ENCODE peak calls at places on chromosomes 11 and 22, in nine cellular contexts. U, P, W, L, X, E, T, Q and I are unnamed samples.
A peak's percentile ranks its signal among the peaks of the same experiment; 100 is the strongest.

GRCh38 chr11:78042858-78043257 is 19.8 kb upstream of the KCTD14 start:
- DNase-seq in X (no peak), Q (no peak), U (no peak), L (no peak), E (no peak), P (no peak), T (no peak), W (no peak), I (no peak)

GRCh38 chr22:27716074-27716473 is 85.5 kb downstream of the MN1 start:
- DNase-seq in Q (no peak), E (no peak), P (no peak), L (no peak), T (no peak), W (no peak), X (no peak), U (no peak), I (no peak)

GRCh38 chr11:66852466-66853241 is 4.2 kb upstream of the LRFN4 start:
- DNase-seq in W (no peak), U (peak; percentile 72), Q (no peak), E (no peak), T (no peak), X (no peak), P (no peak), L (no peak), I (no peak)

GRCh38 chr11:71086687-71087258 is 165.6 kb downstream of the SHANK2 start:
- DNase-seq in X (peak; percentile 34), U (peak; percentile 37), T (no peak), W (no peak), L (no peak), Q (peak; percentile 33), E (peak; percentile 20), P (peak; percentile 80), I (no peak)

GRCh38 chr11:93888026-93888425 is 37.6 kb upstream of the VSTM5 start:
- DNase-seq in E (no peak), U (no peak), T (no peak), P (no peak), W (no peak), Q (no peak), X (no peak), L (no peak), I (no peak)

GRCh38 chr11:66007201-66007634 is 4.6 kb upstream of the CST6 start:
- DNase-seq in Q (no peak), T (no peak), E (no peak), P (no peak), U (no peak), W (no peak), X (no peak), L (no peak), I (no peak)

GRCh38 chr11:43830928-43831440 is 49.6 kb upstream of the ALKBH3 start:
- DNase-seq in Q (no peak), L (no peak), T (peak; percentile 64), E (peak; percentile 76), P (peak; percentile 77), W (peak; percentile 98), X (no peak), U (no peak), I (no peak)

GRCh38 chr11:12287009-12287373 is 90.4 kb upstream of the PARVA start:
- DNase-seq in W (peak; percentile 47), X (no peak), P (peak; percentile 9), T (no peak), E (no peak), Q (peak; percentile 38), U (peak; percentile 85), L (no peak), I (peak; percentile 32)

GRCh38 chr11:83793332-83793731 is 507.2 kb upstream of the CCDC90B start:
- DNase-seq in W (no peak), Q (no peak), X (no peak), L (no peak), T (no peak), U (no peak), E (no peak), P (no peak), I (no peak)

GRCh38 chr22:22702874-22703570 is 58.6 kb downstream of the GGTLC2 start:
- DNase-seq in W (no peak), Q (no peak), U (no peak), T (no peak), X (no peak), L (no peak), E (no peak), P (no peak), I (no peak)

GRCh38 chr11:121248496-121248895 is 44.1 kb upstream of the SC5D start:
- DNase-seq in P (no peak), U (no peak), Q (no peak), E (no peak), T (no peak), L (no peak), W (no peak), X (no peak), I (no peak)

GRCh38 chr11:131663403-131664200 is 293.2 kb downstream of the NTM start:
- DNase-seq in P (no peak), T (no peak), W (no peak), L (no peak), U (no peak), X (no peak), Q (no peak), E (no peak), I (no peak)

GRCh38 chr22:31639640-31640039 is 22.4 kb downstream of the PISD start:
- DNase-seq in L (no peak), T (peak; percentile 29), X (no peak), U (no peak), E (no peak), Q (no peak), W (no peak), P (no peak), I (no peak)

GRCh38 chr11:30775123-30775522 is 189.0 kb upstream of the MPPED2 start:
- DNase-seq in U (no peak), P (peak; percentile 28), E (no peak), Q (no peak), W (no peak), L (no peak), T (no peak), X (no peak), I (no peak)

GRCh38 chr11:36510567-36511020 is 522 bp upstream of the TRAF6 start:
- DNase-seq in W (no peak), U (no peak), P (peak; percentile 57), X (no peak), E (no peak), T (no peak), L (no peak), Q (no peak), I (no peak)

GRCh38 chr22:45774016-45774670 is 102.5 kb downstream of the ATXN10 start:
- DNase-seq in T (no peak), Q (no peak), E (no peak), P (no peak), L (no peak), X (no peak), U (no peak), W (no peak), I (no peak)

GRCh38 chr11:1222491-1223345 is at the start of gene MUC5B:
- DNase-seq in T (no peak), W (no peak), E (no peak), Q (peak; percentile 92), X (no peak), U (peak; percentile 64), L (no peak), P (no peak), I (no peak)

GRCh38 chr11:37450613-37451012 is 852.6 kb upstream of the RAG2 start:
- DNase-seq in U (no peak), E (peak; percentile 18), L (no peak), Q (no peak), P (no peak), T (no peak), W (no peak), X (no peak), I (no peak)

GRCh38 chr11:76228122-76229000 is 22.1 kb upstream of the WNT11 start:
- DNase-seq in L (no peak), W (no peak), E (no peak), Q (no peak), U (peak; percentile 29), P (no peak), T (no peak), X (no peak), I (no peak)

GRCh38 chr22:33274214-33274828 is 216.1 kb upstream of the SYN3 start:
- DNase-seq in L (peak; percentile 15), T (peak; percentile 28), P (peak; percentile 58), E (peak; percentile 44), Q (peak; percentile 37), W (no peak), X (peak; percentile 55), U (no peak), I (no peak)

GRCh38 chr22:50150161-50151129 is 20.1 kb upstream of the PANX2 start:
- DNase-seq in L (no peak), Q (no peak), T (no peak), W (no peak), X (no peak), U (no peak), P (no peak), E (no peak), I (no peak)

GRCh38 chr22:19526076-19526701 is 2.0 kb upstream of the CLDN5 start:
- DNase-seq in Q (no peak), W (no peak), L (no peak), U (no peak), E (no peak), P (no peak), X (peak; percentile 5), T (no peak), I (no peak)

GRCh38 chr11:111046291-111046690 is 199.2 kb upstream of the POU2AF2 start:
- DNase-seq in P (no peak), E (no peak), X (no peak), T (no peak), W (no peak), Q (no peak), L (no peak), U (no peak), I (no peak)

GRCh38 chr11:128595221-128595620 is 7.9 kb upstream of the ETS1 start:
- DNase-seq in Q (no peak), U (no peak), X (no peak), W (no peak), P (no peak), L (no peak), T (no peak), E (no peak), I (no peak)

GRCh38 chr22:36439481-36440271 is 41.8 kb downstream of the TXN2 start:
- DNase-seq in Q (peak; percentile 65), U (peak; percentile 94), T (no peak), X (peak; percentile 24), E (peak; percentile 52), L (no peak), P (no peak), W (no peak), I (no peak)

GRCh38 chr22:44093791-44094190 is 69.7 kb downstream of the PARVB start:
- DNase-seq in P (no peak), Q (no peak), X (no peak), W (no peak), T (no peak), U (peak; percentile 49), E (no peak), L (no peak), I (no peak)

GRCh38 chr11:112016088-112016764 is 9.0 kb upstream of the DLAT start:
- DNase-seq in P (no peak), L (no peak), E (no peak), Q (no peak), W (no peak), U (no peak), T (no peak), X (no peak), I (no peak)

GRCh38 chr11:15307600-15307999 is 192.9 kb downstream of the INSC start:
- DNase-seq in P (no peak), T (no peak), X (no peak), L (no peak), W (no peak), Q (no peak), U (no peak), E (no peak), I (no peak)

GRCh38 chr11:288328-289144 is at the start of gene PGGHG:
- DNase-seq in P (peak; percentile 38), W (no peak), X (peak; percentile 88), Q (peak; percentile 84), L (no peak), U (peak; percentile 93), E (peak; percentile 56), T (peak; percentile 81), I (peak; percentile 72)

GRCh38 chr11:70065318-70066135 is 12.6 kb upstream of the ANO1 start:
- DNase-seq in Q (peak; percentile 13), T (no peak), X (no peak), L (no peak), W (no peak), P (no peak), U (peak; percentile 48), E (no peak), I (no peak)

GRCh38 chr11:74024630-74025029 is 15.7 kb upstream of the UCP3 start:
- DNase-seq in L (no peak), T (peak; percentile 81), U (no peak), W (no peak), E (peak; percentile 83), Q (peak; percentile 31), P (no peak), X (no peak), I (peak; percentile 42)